ENCODE peak calls at places on chromosomes 3 and 15, in seven cellular contexts. O, I, Y, W, X, Q and L are unnamed samples.

GRCh38 chr3:146080578-146080977 is 80.4 kb downstream of the PLOD2 start:
- DNase-seq in O (no peak), I (no peak), Y (no peak), W (no peak), X (no peak), Q (no peak), L (no peak)

GRCh38 chr15:66629817-66630576 is 64.2 kb upstream of the LCTL start:
- DNase-seq in O (no peak), I (no peak), Y (no peak), W (no peak), X (no peak), Q (no peak), L (no peak)

GRCh38 chr3:139737682-139738361 is 60.0 kb upstream of the NMNAT3 start:
- DNase-seq in O (no peak), I (no peak), Y (no peak), W (no peak), X (no peak), Q (no peak), L (no peak)

GRCh38 chr3:102141913-102142210 is 292.5 kb downstream of the NFKBIZ start:
- DNase-seq in O (no peak), I (no peak), Y (no peak), W (no peak), X (peak), Q (no peak), L (no peak)

GRCh38 chr15:85598718-85599398 is 195.9 kb downstream of the KLHL25 start:
- DNase-seq in O (no peak), I (no peak), Y (no peak), W (no peak), X (no peak), Q (no peak), L (no peak)

GRCh38 chr3:7733933-7734332 is 767.7 kb upstream of the LMCD1 start:
- DNase-seq in O (no peak), I (no peak), Y (no peak), W (no peak), X (no peak), Q (no peak), L (no peak)

GRCh38 chr3:114694251-114694650 is 400.4 kb downstream of the TIGIT start:
- DNase-seq in O (no peak), I (no peak), Y (no peak), W (no peak), X (no peak), Q (no peak), L (no peak)

GRCh38 chr3:67723863-67724262 is 69.5 kb upstream of the SUCLG2 start:
- DNase-seq in O (no peak), I (no peak), Y (no peak), W (no peak), X (no peak), Q (no peak), L (no peak)

GRCh38 chr3:196287066-196287404 is 491 bp downstream of the PCYT1A start:
- DNase-seq in O (peak), I (no peak), Y (peak), W (no peak), X (peak), Q (no peak), L (no peak)

GRCh38 chr15:27433604-27434003 is 462.6 kb downstream of the GABRG3 start:
- DNase-seq in O (no peak), I (no peak), Y (no peak), W (no peak), X (no peak), Q (no peak), L (no peak)

GRCh38 chr3:14537590-14538450 is 2.3 kb downstream of the GRIP2 start:
- DNase-seq in O (no peak), I (no peak), Y (peak), W (no peak), X (no peak), Q (no peak), L (no peak)

GRCh38 chr3:48057521-48057920 is 41.3 kb upstream of the MAP4 start:
- DNase-seq in O (no peak), I (no peak), Y (no peak), W (no peak), X (no peak), Q (no peak), L (no peak)

GRCh38 chr3:93994056-93994455 is 14.1 kb downstream of the ARL13B start:
- DNase-seq in O (no peak), I (no peak), Y (no peak), W (no peak), X (peak), Q (no peak), L (no peak)

GRCh38 chr3:93989241-93989640 is 9.3 kb downstream of the ARL13B start:
- DNase-seq in O (no peak), I (no peak), Y (no peak), W (no peak), X (no peak), Q (no peak), L (no peak)

GRCh38 chr3:93991286-93992030 is 11.5 kb downstream of the ARL13B start:
- DNase-seq in O (no peak), I (no peak), Y (no peak), W (no peak), X (no peak), Q (no peak), L (no peak)

GRCh38 chr3:93988764-93989163 is 8.8 kb downstream of the ARL13B start:
- DNase-seq in O (no peak), I (no peak), Y (no peak), W (no peak), X (no peak), Q (no peak), L (no peak)

DNA sequence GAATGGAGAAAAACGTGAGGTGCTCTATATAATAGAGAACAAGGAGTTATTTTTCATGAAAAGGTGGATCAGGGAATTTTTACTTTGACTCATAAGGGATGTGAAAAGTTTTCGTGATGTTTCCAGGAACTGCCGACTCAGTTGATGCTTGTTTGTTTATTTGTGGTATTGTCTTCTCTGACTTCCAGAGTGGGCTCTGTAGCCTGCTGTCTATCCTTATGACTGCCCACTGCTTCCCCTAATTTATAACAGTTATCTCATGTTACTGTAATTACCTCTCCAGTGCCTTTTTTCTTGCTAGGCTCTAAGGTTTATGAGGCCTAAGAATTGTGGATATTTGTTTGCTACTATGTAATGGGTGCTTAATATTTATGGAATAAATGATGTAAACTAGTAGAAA is 12.3 kb downstream of the ARL13B start:
- DNase-seq in O (no peak), I (no peak), Y (no peak), W (no peak), X (no peak), Q (no peak), L (no peak)
- TF ChIP-seq CTCF in O (no peak), I (no peak), Y (no peak), W (no peak), X (no peak), Q (no peak), L (no peak)

DNA sequence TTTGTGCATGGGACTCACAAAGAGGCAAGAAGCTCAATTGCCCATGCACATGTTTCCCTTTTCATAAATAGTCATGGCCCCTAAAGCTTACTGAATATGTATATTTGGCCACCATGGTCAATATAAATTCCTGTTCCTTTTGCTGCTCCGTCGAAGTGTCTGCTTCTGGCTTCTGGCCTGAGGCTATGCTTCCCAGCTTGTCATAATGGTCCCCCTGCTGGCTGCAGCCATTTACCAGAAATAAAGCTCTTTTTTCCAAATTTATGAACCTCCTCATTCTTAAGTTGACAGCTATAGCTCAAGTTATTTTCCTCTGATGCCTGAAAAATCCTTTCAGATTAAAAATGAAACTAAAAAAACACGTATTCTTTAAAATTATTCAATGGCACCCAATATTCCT is 602.1 kb downstream of the VGLL3 start:
- DNase-seq in O (no peak), I (no peak), Y (no peak), W (no peak), X (no peak), Q (no peak), L (no peak)
- TF ChIP-seq CTCF in O (no peak), I (no peak), Y (no peak), W (no peak), X (no peak), Q (peak), L (no peak)

DNA sequence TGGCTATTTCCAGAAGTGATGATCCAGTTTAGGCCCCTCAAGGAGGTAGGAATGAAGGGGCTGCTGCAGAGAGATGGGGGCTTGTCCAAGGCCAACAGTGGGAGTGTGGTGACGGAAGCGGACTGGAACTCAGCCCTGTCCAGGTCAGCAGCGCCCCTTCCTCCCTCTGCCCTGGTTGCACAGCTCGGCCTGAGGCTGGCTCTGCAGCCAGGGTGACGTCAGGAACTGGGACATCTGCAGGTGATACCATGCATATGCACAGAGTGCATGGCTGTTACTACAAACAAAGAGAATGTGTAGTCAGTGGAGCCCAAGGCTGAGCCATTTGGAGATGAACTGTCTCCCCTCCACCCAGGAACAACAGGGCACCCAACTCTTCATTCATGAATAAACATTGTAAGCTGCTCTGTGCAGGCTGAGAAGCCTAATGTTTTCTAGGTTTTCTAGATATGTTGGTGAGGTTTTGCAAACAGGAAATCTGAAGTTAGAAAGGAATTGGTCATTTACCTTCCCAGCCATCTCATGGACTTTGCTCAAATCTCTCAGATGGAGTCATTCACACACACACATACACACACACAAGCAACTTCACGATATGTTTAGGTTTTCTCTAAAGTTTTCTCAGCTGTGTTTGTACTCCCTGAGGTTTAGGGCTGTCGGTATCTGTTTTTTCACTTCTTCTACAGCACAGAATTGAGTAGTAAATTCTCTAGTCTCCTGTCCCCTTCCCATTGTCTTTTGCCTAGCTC is 117.2 kb downstream of the TLE3 start:
- DNase-seq in O (no peak), I (no peak), Y (no peak), W (no peak), X (no peak), Q (no peak), L (no peak)
- TF ChIP-seq CTCF in O (no peak), I (no peak), Y (no peak), W (no peak), X (no peak), Q (peak), L (no peak)

DNA sequence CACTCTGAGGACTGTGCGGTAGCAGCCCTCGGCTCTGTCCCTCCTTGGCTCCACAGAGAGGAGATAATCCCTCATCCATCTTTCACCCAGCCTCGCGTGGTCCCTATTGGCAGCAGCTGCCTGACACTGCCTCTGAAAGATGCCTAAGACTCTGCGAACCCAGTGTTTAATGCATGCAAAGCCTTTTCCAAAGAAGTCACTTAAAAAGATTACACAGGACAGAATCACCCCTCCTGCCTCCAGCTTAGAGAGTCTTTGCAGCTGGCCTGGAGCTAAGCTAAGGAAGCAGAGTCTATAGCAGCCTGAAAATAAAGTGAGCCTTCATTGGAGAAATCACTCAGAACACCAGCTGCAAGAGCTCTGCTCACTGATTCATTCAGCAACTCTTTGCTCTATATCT is 247.2 kb downstream of the SHQ1 start:
- DNase-seq in O (no peak), I (no peak), Y (no peak), W (no peak), X (peak), Q (no peak), L (no peak)
- TF ChIP-seq CTCF in O (no peak), I (no peak), Y (no peak), W (no peak), X (no peak), Q (no peak), L (no peak)

GRCh38 chr15:90184786-90185704 is 16.1 kb upstream of the SEMA4B start:
- DNase-seq in O (peak), I (peak), Y (peak), W (peak), X (peak), Q (peak), L (no peak)
- TF ChIP-seq CTCF in O (no peak), I (no peak), Y (no peak), W (no peak), X (no peak), Q (no peak), L (no peak)

GRCh38 chr3:25897019-25897418 is 107.1 kb downstream of the OXSM start:
- DNase-seq in O (no peak), I (peak), Y (no peak), W (no peak), X (no peak), Q (peak), L (no peak)
- TF ChIP-seq CTCF in O (no peak), I (peak), Y (no peak), W (no peak), X (no peak), Q (peak), L (no peak)

GRCh38 chr3:36525115-36525711 is 144.9 kb downstream of the STAC start:
- DNase-seq in O (no peak), I (no peak), Y (no peak), W (no peak), X (no peak), Q (no peak), L (no peak)

GRCh38 chr3:36520241-36521006 is 140.1 kb downstream of the STAC start:
- DNase-seq in O (no peak), I (no peak), Y (no peak), W (no peak), X (no peak), Q (no peak), L (no peak)

GRCh38 chr3:36521007-36521379 is 140.7 kb downstream of the STAC start:
- DNase-seq in O (no peak), I (no peak), Y (no peak), W (no peak), X (no peak), Q (no peak), L (no peak)

DNA sequence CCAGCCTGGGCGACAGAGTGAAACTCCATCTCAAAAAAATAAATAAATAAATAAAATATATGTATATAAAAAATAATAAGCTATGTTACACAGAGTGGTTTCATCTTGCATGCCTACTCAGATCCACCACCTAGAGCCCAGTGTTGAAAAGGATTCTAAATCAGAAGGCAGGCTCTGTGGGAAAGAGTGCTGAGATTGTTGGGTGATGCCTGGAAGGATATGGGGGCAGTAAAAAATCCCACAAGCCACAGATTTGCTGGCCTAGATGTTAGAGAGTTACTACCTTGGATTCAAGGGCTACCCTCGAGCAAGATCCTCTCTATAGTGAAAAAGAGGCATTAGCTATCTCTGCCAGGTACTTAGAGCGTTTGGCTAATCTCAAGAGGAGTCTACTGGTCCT is 144.3 kb downstream of the STAC start:
- DNase-seq in O (no peak), I (no peak), Y (no peak), W (no peak), X (no peak), Q (no peak), L (no peak)
- TF ChIP-seq CTCF in O (no peak), I (no peak), Y (no peak), W (no peak), X (no peak), Q (no peak), L (no peak)

DNA sequence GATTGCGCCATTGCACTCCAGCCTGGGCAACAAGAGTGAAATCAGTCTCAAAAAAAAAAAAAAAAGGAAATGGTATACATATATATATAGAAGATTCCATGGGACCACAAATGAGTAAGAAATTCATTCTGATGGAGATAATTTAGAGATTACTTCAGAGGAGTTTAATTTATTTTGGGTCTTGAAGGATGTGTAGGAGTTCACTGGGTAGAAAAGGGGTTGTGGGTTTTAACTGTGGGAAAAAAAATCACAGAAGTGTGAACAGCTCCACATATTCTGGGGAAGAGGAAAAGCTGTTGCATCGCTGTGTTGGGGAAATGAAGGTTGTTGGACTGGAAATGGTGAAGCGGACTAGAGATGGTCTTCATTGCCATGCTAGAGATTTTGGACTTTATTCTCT is 4.1 kb upstream of the ICE2 start:
- DNase-seq in O (no peak), I (no peak), Y (no peak), W (no peak), X (no peak), Q (no peak), L (no peak)
- TF ChIP-seq CTCF in O (no peak), I (no peak), Y (no peak), W (no peak), X (no peak), Q (no peak), L (no peak)

GRCh38 chr3:133464573-133464972 is 64.7 kb downstream of the BFSP2 start:
- DNase-seq in O (no peak), I (no peak), Y (no peak), W (no peak), X (peak), Q (no peak), L (no peak)
- TF ChIP-seq CTCF in O (no peak), I (no peak), Y (no peak), W (peak), X (peak), Q (no peak), L (no peak)

DNA sequence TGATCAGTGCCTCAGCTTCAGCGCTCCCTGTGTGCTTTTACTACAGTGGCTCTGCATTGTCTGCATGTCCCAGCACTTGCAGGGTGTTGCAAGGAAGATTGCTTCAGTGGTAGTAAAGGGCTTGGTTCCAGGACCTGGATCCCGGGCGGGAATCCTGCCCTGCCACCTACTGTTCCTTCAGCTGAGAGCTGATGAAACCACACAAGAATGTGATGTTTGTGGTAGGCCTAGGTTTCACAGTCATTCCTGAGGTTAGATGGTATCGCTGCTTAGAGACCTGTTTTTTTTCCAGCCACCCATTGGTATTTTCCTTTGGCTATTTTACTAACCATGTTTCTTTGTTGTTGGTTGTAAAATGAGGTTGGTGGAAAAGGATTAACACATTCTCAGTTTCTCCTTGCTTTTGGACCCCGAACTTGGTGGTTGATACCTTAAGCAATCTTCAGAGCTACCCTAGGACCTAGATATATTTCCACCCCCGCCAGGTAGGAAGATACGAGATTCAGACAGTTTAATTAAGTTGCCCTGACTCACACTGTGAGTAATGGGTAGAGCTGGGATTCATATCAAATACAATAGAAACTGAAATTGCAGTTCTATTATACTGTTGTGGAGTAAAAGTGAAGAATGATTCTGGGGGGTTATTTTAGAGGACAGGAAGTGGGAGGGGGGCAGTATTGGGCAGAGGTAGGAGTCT is 11.4 kb downstream of the GPR87 start:
- DNase-seq in O (peak), I (no peak), Y (peak), W (peak), X (peak), Q (peak), L (no peak)
- TF ChIP-seq CTCF in O (no peak), I (no peak), Y (no peak), W (no peak), X (peak), Q (no peak), L (no peak)